ENCODE peak calls at places on chromosome 2, in nine cellular contexts. A, S, P, D, T, Y, E, V and N are unnamed samples.
A peak's percentile ranks its signal among the peaks of the same experiment; 100 is the strongest.

GRCh38 chr2:70214958-70215357 is 24.1 kb upstream of the C2orf42 start:
- DNase-seq in A (no peak), S (peak; percentile 55), P (no peak), D (peak; percentile 96), T (no peak), Y (peak; percentile 72), E (no peak), V (no peak), N (no peak)

GRCh38 chr2:27581417-27582128 is 1.3 kb upstream of the ZNF512 start:
- DNase-seq in A (no peak), S (no peak), P (no peak), D (no peak), T (no peak), Y (no peak), E (no peak), V (no peak), N (no peak)

GRCh38 chr2:7910752-7911151 is 771.1 kb upstream of the ID2 start:
- DNase-seq in A (no peak), S (no peak), P (no peak), D (no peak), T (no peak), Y (no peak), E (no peak), V (no peak), N (no peak)

GRCh38 chr2:156399950-156400703 is 36.1 kb upstream of the GPD2 start:
- DNase-seq in A (peak; percentile 82), S (peak; percentile 81), P (peak; percentile 90), D (peak; percentile 64), T (peak; percentile 68), Y (peak; percentile 53), E (peak; percentile 88), V (peak; percentile 95), N (peak; percentile 87)

GRCh38 chr2:226087505-226088365 is 688.2 kb downstream of the NYAP2 start:
- DNase-seq in A (no peak), S (no peak), P (peak; percentile 86), D (no peak), T (no peak), Y (no peak), E (no peak), V (no peak), N (no peak)

GRCh38 chr2:19409001-19409400 is 50.6 kb upstream of the OSR1 start:
- DNase-seq in A (no peak), S (peak; percentile 42), P (no peak), D (no peak), T (no peak), Y (peak; percentile 1), E (no peak), V (no peak), N (no peak)

GRCh38 chr2:205747827-205748386 is 65.6 kb downstream of the NRP2 start:
- DNase-seq in A (no peak), S (no peak), P (no peak), D (no peak), T (no peak), Y (no peak), E (no peak), V (peak; percentile 75), N (no peak)

GRCh38 chr2:108320326-108320932 is 31.7 kb downstream of the SULT1C2 start:
- DNase-seq in A (no peak), S (no peak), P (no peak), D (no peak), T (no peak), Y (no peak), E (no peak), V (no peak), N (no peak)

GRCh38 chr2:102033028-102033749 is 41.4 kb downstream of the IL1R2 start:
- DNase-seq in A (peak; percentile 67), S (peak; percentile 91), P (peak; percentile 81), D (peak; percentile 79), T (no peak), Y (peak; percentile 93), E (peak; percentile 61), V (no peak), N (peak; percentile 82)

GRCh38 chr2:201532686-201533304 is 81.3 kb downstream of the STRADB start:
- DNase-seq in A (no peak), S (peak; percentile 90), P (no peak), D (peak; percentile 93), T (peak; percentile 90), Y (peak; percentile 96), E (no peak), V (no peak), N (no peak)

GRCh38 chr2:72113847-72114692 is 33.6 kb downstream of the CYP26B1 start:
- DNase-seq in A (no peak), S (no peak), P (no peak), D (no peak), T (no peak), Y (no peak), E (no peak), V (peak; percentile 46), N (no peak)

GRCh38 chr2:179440642-179441251 is 176.1 kb upstream of the SESTD1 start:
- DNase-seq in A (no peak), S (peak; percentile 53), P (no peak), D (peak; percentile 26), T (peak; percentile 34), Y (no peak), E (no peak), V (no peak), N (no peak)

GRCh38 chr2:166135152-166135848 is 7.5 kb upstream of the SCN1A start:
- DNase-seq in A (no peak), S (no peak), P (no peak), D (no peak), T (no peak), Y (no peak), E (no peak), V (no peak), N (no peak)

GRCh38 chr2:239391286-239392071 is 9.3 kb downstream of the HDAC4 start:
- DNase-seq in A (no peak), S (no peak), P (peak; percentile 23), D (no peak), T (no peak), Y (no peak), E (no peak), V (peak; percentile 62), N (peak; percentile 23)

GRCh38 chr2:183487316-183487715 is 363.1 kb downstream of the NUP35 start:
- DNase-seq in A (no peak), S (no peak), P (no peak), D (no peak), T (no peak), Y (no peak), E (no peak), V (no peak), N (no peak)

GRCh38 chr2:231800493-231801091 is 14.3 kb downstream of the COPS7B start:
- DNase-seq in A (no peak), S (peak; percentile 39), P (peak; percentile 67), D (peak; percentile 29), T (peak; percentile 32), Y (no peak), E (peak; percentile 35), V (no peak), N (no peak)

GRCh38 chr2:231791107-231791506 is 4.9 kb downstream of the COPS7B start:
- DNase-seq in A (no peak), S (no peak), P (no peak), D (no peak), T (no peak), Y (no peak), E (no peak), V (no peak), N (no peak)

GRCh38 chr2:231794383-231794782 is 8.1 kb downstream of the COPS7B start:
- DNase-seq in A (no peak), S (no peak), P (no peak), D (no peak), T (no peak), Y (no peak), E (no peak), V (no peak), N (no peak)

GRCh38 chr2:231795525-231796327 is 9.5 kb downstream of the COPS7B start:
- DNase-seq in A (no peak), S (peak; percentile 69), P (peak; percentile 61), D (peak; percentile 75), T (peak; percentile 81), Y (peak; percentile 22), E (peak; percentile 75), V (no peak), N (no peak)
- TF ChIP-seq CTCF in A (no peak), S (peak; percentile 20), P (peak; percentile 53), D (peak; percentile 39), T (peak; percentile 48), Y (peak; percentile 37), E (peak; percentile 38), V (no peak), N (no peak)

GRCh38 chr2:43088148-43089073 is 138.0 kb downstream of the ZFP36L2 start:
- DNase-seq in A (no peak), S (peak; percentile 63), P (no peak), D (peak; percentile 78), T (no peak), Y (no peak), E (no peak), V (peak; percentile 66), N (no peak)
- H3K4me1 ChIP-seq in A (peaks cover 45% of the 10 kb centered on the region), S (peaks cover 41% of the 10 kb centered on the region), P (no peaks in the 10 kb centered on the region), D (peaks cover 43% of the 10 kb centered on the region), T (peaks cover 18% of the 10 kb centered on the region), Y (peaks cover 47% of the 10 kb centered on the region), E (no peaks in the 10 kb centered on the region), V (peaks cover 61% of the 10 kb centered on the region), N (peaks cover 41% of the 10 kb centered on the region)

DNA sequence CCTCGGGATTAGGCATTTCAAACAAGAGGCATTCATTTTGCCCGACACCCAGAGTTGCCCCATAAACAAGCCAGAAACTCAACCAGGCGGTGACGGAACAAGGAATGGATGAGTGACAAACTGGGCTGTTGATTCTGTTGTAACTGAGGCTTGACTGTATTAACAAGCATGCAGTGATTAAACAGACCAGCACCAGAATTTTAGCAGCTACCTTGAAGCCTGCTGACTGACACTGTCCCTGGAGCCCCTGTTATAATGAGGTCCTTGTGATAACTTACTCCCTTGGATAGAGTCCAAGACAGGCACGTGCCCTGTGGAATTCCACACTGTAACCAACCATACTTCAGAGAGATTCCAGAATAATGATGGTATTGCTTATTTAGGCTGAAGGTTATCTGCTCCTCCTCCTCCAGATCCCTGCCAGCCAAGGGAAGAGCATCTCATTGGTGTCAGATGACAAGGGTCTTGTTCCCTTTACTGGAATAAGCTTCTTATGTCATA is 97.1 kb upstream of the RMDN2 start:
- DNase-seq in A (no peak), S (peak; percentile 64), P (no peak), D (peak; percentile 89), T (no peak), Y (peak; percentile 87), E (no peak), V (no peak), N (no peak)
- H3K4me3 ChIP-seq in A (no peak overlapping the region), S (no peak overlapping the region), P (no peak overlapping the region), D (no peak overlapping the region), T (no peak overlapping the region), Y (no peak overlapping the region), E (no peak overlapping the region), V (no peak overlapping the region), N (no peak overlapping the region)

GRCh38 chr2:115077594-115077993 is 635.2 kb downstream of the DPP10 start:
- DNase-seq in A (no peak), S (no peak), P (no peak), D (no peak), T (no peak), Y (no peak), E (no peak), V (no peak), N (no peak)

GRCh38 chr2:115071534-115071933 is 629.1 kb downstream of the DPP10 start:
- DNase-seq in A (no peak), S (no peak), P (no peak), D (no peak), T (no peak), Y (no peak), E (no peak), V (no peak), N (no peak)

DNA sequence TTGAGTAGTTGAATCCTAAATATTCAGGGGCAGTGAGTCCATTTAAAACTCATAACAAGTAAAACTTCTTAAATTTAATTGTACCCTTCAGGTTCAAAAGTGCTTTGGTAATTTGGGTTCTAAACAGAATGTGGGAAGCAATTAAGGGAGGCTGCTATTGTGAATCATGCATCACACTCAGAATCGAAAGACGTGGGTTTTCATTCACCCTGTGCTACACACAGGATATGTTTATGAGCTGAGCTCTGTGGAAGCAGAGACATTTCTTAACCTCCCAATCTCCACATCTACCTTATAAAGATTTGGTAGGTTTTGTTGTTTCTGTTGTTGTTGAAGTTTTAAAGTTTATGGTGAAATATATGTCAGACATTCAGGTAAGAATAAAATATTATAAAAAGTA is 633.4 kb downstream of the DPP10 start:
- DNase-seq in A (no peak), S (no peak), P (no peak), D (no peak), T (no peak), Y (no peak), E (no peak), V (no peak), N (no peak)
- TF ChIP-seq CTCF in A (no peak), S (no peak), P (no peak), D (no peak), T (no peak), Y (no peak), E (no peak), V (no peak), N (no peak)